ENCODE peak calls at places on chromosomes 16 and 17, in six cellular contexts. G is colonic mucosa; M is cardiac muscle cell; Y is stomach; E is iPS DF 6.9; X is CD4-positive, CD25-positive, alpha-beta regulatory T cell. S is an unnamed sample. For H3K4me1, the result is how much of the 10 kb centered on the place peaks cover.

GRCh38 chr17:32551186-32551955 is 64.6 kb downstream of the CDK5R1 start:
- DNase-seq in Y (no peak), M (peak), G (no peak), E (no peak), X (peak), S (no peak)

GRCh38 chr17:81520021-81520894 is 7.7 kb upstream of the ACTG1 start:
- DNase-seq in G (no peak), M (no peak), E (no peak), X (no peak), Y (no peak), S (no peak)

GRCh38 chr16:79943738-79944137 is 343.2 kb upstream of the MAF start:
- DNase-seq in G (no peak), Y (no peak), X (no peak), E (no peak), M (no peak), S (no peak)

GRCh38 chr17:70355185-70355584 is 185.9 kb downstream of the KCNJ2 start:
- DNase-seq in X (no peak), E (no peak), M (no peak), G (no peak), Y (no peak), S (no peak)

GRCh38 chr16:23026777-23027362 is 122.4 kb downstream of the USP31 start:
- DNase-seq in M (peak), E (no peak), Y (no peak), G (no peak), X (no peak), S (no peak)

GRCh38 chr16:26856271-26856670 is 210.5 kb upstream of the C16orf82 start:
- DNase-seq in Y (no peak), G (no peak), M (no peak), E (no peak), X (no peak), S (no peak)

GRCh38 chr16:745739-746138 is 4.9 kb upstream of the CIAO3 start:
- DNase-seq in Y (peak), M (no peak), G (no peak), X (no peak), E (no peak), S (no peak)

GRCh38 chr17:27386206-27387075 is 69.8 kb upstream of the KSR1 start:
- DNase-seq in G (no peak), X (no peak), E (no peak), Y (no peak), M (no peak), S (no peak)

GRCh38 chr17:34781571-34782108 is 179.6 kb downstream of the CCT6B start:
- DNase-seq in E (no peak), M (no peak), Y (no peak), G (no peak), X (no peak), S (no peak)

GRCh38 chr16:11296351-11296705 is 15.2 kb upstream of the PRM1 start:
- DNase-seq in M (no peak), Y (no peak), E (no peak), X (no peak), G (no peak), S (no peak)

GRCh38 chr17:45038771-45039634 is 12.4 kb downstream of the DCAKD start:
- DNase-seq in E (no peak), X (no peak), Y (no peak), M (peak), G (no peak), S (no peak)

GRCh38 chr16:1496464-1496863 is 3.3 kb downstream of the TELO2 start:
- DNase-seq in G (no peak), Y (no peak), M (no peak), X (no peak), E (no peak), S (no peak)

GRCh38 chr16:8806272-8806983 is 8.8 kb downstream of the PMM2 start:
- DNase-seq in M (no peak), E (no peak), G (no peak), Y (no peak), X (no peak), S (no peak)

GRCh38 chr16:11896776-11897175 is 19.0 kb downstream of the GSPT1 start:
- DNase-seq in Y (no peak), G (no peak), E (no peak), M (peak), X (no peak), S (no peak)

GRCh38 chr16:31357324-31358156 is 2.6 kb downstream of the ITGAX start:
- DNase-seq in M (no peak), X (peak), E (no peak), Y (no peak), G (no peak), S (no peak)

GRCh38 chr17:81608082-81608481 is 28.8 kb downstream of the NPLOC4 start:
- DNase-seq in E (no peak), G (no peak), Y (no peak), X (no peak), M (no peak), S (no peak)

GRCh38 chr16:30902070-30902972 is 5.9 kb downstream of the CTF1 start:
- DNase-seq in G (peak), M (peak), Y (peak), E (no peak), X (peak), S (peak)

GRCh38 chr17:61701978-61702377 is 111.0 kb upstream of the NACA2 start:
- DNase-seq in M (no peak), X (no peak), E (no peak), Y (no peak), G (no peak), S (no peak)

GRCh38 chr17:78990349-78991016 is 10.8 kb upstream of the LGALS3BP start:
- DNase-seq in E (no peak), G (no peak), M (no peak), X (no peak), Y (no peak), S (no peak)

GRCh38 chr16:74829637-74830036 is 55.0 kb upstream of the FA2H start:
- DNase-seq in M (peak), Y (no peak), G (no peak), E (no peak), X (no peak), S (no peak)

GRCh38 chr17:6178959-6179358 is 108.8 kb downstream of the WSCD1 start:
- DNase-seq in X (no peak), E (no peak), Y (no peak), G (no peak), M (peak), S (no peak)

GRCh38 chr16:72924918-72925630 is 122.9 kb downstream of the ZFHX3 start:
- DNase-seq in X (no peak), M (no peak), Y (peak), E (no peak), G (no peak), S (no peak)

GRCh38 chr17:40071720-40072480 is 9.1 kb downstream of the THRA start:
- DNase-seq in E (no peak), X (no peak), G (peak), M (peak), Y (peak), S (no peak)

GRCh38 chr17:5780476-5780875 is 196.2 kb upstream of the NLRP1 start:
- DNase-seq in Y (no peak), M (peak), X (no peak), G (no peak), E (no peak), S (no peak)

GRCh38 chr16:71669926-71670536 is 44.0 kb downstream of the MARVELD3 start:
- DNase-seq in G (no peak), Y (no peak), E (no peak), X (no peak), M (peak), S (no peak)

GRCh38 chr17:47301161-47301560 is 22.6 kb upstream of the EFCAB13 start:
- DNase-seq in G (no peak), X (peak), Y (no peak), M (no peak), E (no peak), S (no peak)

GRCh38 chr16:59385953-59386352 is 651.8 kb upstream of the GOT2 start:
- DNase-seq in E (no peak), X (no peak), G (no peak), Y (no peak), M (peak), S (no peak)

GRCh38 chr16:12295395-12295794 is 318.9 kb downstream of the SNX29 start:
- DNase-seq in Y (no peak), E (no peak), X (no peak), G (no peak), M (no peak), S (no peak)

GRCh38 chr17:46085522-46085921 is 86.5 kb downstream of the STH start:
- DNase-seq in Y (no peak), M (no peak), X (no peak), G (no peak), E (no peak), S (no peak)
- H3K4me3 ChIP-seq in Y (no peak), M (no peak), X (no peak), G (no peak), E (no peak), S (no peak)

GRCh38 chr16:56479469-56479868 is 28.1 kb downstream of the OGFOD1 start:
- DNase-seq in Y (no peak), E (no peak), G (no peak), M (no peak), X (no peak), S (no peak)
- H3K4me1 ChIP-seq in Y (under half), E (under half), G (under half), M (under half), X (under half), S (under half)

GRCh38 chr17:7988750-7989178 is 13.7 kb upstream of the GUCY2D start:
- DNase-seq in M (peak), E (no peak), Y (no peak), G (peak), X (peak), S (peak)

GRCh38 chr17:7987112-7987893 is 15.1 kb upstream of the GUCY2D start:
- DNase-seq in X (no peak), G (no peak), E (no peak), M (peak), Y (no peak), S (no peak)

GRCh38 chr17:7992516-7992915 is 9.9 kb upstream of the GUCY2D start:
- DNase-seq in M (no peak), X (no peak), E (no peak), G (no peak), Y (no peak), S (no peak)

GRCh38 chr17:7992924-7993323 is 9.5 kb upstream of the GUCY2D start:
- DNase-seq in E (no peak), G (no peak), X (no peak), Y (no peak), M (no peak), S (no peak)

GRCh38 chr17:7989781-7990655 is 12.4 kb upstream of the GUCY2D start:
- DNase-seq in M (peak), G (peak), X (peak), E (peak), Y (peak), S (peak)
- H3K27ac ChIP-seq in M (no peak), G (peak), X (peak), E (no peak), Y (peak), S (peak)

DNA sequence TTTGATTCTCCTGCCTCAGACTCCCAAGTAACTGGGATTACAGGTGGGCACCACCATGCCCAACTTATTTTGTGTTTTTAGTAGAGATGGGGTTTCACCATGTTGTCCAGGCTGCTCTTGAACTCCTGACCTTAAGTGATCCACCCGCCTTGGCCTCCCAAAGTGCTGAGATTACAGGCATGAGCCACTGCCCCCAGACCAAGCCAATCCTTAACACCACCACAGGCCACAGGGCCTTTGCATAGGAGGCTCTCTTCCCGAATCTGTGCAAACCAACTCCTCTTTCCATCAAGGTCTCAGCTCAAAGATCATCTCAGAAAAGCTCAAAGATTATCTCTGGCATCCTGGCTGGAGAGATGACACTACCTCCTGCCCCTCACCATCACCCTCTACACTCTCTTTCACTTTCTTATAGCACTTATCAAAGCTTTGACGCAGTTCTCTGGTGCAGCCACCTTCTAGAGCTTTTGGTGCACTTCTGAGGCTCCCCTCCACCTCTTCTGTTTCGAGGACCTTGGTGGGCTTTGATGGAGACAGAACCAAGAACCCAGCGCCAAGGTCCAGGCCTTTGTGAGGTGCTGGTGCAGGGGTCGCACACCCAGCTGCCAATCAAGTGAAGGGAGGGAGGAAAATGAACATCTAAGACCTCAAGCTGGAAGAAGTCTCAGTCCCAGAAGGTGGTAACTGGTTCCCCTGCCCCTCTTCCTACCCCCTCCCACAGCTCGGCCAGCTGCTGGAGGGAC is 23.2 kb upstream of the PHB1 start:
- DNase-seq in X (no peak), M (no peak), G (no peak), Y (no peak), E (no peak), S (no peak)
- H3K4me3 ChIP-seq in X (no peak), M (no peak), G (no peak), Y (no peak), E (no peak), S (no peak)

DNA sequence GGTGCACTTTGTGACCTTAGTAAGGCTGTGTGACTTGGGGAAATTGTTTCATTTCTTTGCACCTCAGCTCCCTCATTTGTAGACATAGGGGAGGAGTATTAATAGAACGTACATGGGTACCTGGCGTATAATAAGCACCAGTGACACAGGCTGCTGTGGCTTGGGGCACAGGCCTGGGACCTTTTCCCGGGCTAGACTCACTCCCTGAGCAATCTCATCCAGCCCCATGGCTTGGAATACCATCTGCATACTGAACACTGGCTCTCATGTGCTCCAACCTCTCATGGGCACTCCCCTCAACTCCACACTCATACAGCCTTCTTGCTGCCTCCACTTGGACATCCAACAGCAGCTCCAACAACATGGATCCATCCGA is 41.0 kb upstream of the MRPS23 start:
- DNase-seq in G (no peak), E (no peak), Y (no peak), M (no peak), X (no peak), S (no peak)
- H3K4me1 ChIP-seq in G (under half), E (under half), Y (half or more), M (under half), X (under half), S (under half)

GRCh38 chr17:77325537-77325825 is 184.7 kb downstream of the SEC14L1 start:
- DNase-seq in M (no peak), X (no peak), E (no peak), Y (no peak), G (no peak), S (no peak)

GRCh38 chr17:77327181-77327565 is 186.4 kb downstream of the SEC14L1 start:
- DNase-seq in G (no peak), Y (peak), M (no peak), X (no peak), E (no peak), S (no peak)

GRCh38 chr17:77326636-77327035 is 185.9 kb downstream of the SEC14L1 start:
- DNase-seq in G (peak), X (no peak), Y (peak), E (no peak), M (no peak), S (no peak)

GRCh38 chr17:77324227-77324626 is 183.5 kb downstream of the SEC14L1 start:
- DNase-seq in E (no peak), G (peak), Y (peak), M (no peak), X (no peak), S (no peak)

DNA sequence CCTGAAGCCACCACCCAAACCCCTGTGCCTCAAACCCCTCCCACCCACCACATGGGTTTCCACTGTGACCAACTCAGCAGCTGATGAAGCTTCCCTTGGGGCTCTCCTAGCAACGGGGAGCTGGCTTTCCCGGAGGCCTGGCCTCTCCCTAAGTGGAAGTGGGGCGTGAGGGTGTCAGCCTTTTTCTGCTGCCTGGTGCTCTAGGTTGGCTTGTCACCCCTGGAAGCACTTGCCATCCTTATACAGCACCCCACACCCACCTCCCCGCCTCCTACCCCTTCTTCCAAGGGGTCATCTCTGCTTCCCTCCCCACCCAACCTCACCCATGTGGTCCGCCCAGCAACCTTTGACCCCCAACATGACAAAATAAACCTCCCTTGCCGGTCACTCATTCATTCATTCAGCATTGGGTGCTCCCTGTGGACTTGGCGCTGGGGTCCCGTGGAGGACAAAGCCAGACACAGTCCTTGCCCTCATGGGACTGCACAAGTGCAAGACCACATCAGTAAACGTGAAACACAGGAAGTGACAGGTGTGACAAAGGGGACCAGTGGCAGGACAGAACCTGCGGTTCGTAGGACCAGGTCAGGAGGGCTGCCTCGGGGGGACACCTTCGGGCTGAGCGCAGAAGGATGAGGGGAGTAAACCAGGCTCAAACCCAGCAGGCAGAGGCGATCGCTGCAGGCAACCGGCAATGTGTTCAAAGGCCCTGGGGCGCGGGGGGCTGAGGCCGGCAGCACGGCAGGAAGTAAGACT is 185.2 kb downstream of the SEC14L1 start:
- DNase-seq in G (peak), X (peak), E (no peak), M (no peak), Y (peak), S (no peak)
- H3K27ac ChIP-seq in G (peak), X (no peak), E (no peak), M (no peak), Y (peak), S (peak)

GRCh38 chr16:57799619-57800212 is 2.6 kb downstream of the KIFC3 start:
- DNase-seq in Y (no peak), E (no peak), G (no peak), X (no peak), M (no peak), S (no peak)

GRCh38 chr16:57801098-57801855 is 1.0 kb downstream of the KIFC3 start:
- DNase-seq in X (no peak), E (no peak), G (no peak), Y (no peak), M (peak), S (no peak)

GRCh38 chr16:57798953-57799618 is 3.2 kb downstream of the KIFC3 start:
- DNase-seq in Y (peak), X (no peak), E (no peak), G (no peak), M (no peak), S (no peak)

GRCh38 chr16:57801856-57802634 is at the start of gene KIFC3:
- DNase-seq in E (no peak), M (peak), G (peak), X (peak), Y (peak), S (peak)

GRCh38 chr16:57800213-57801097 is 1.8 kb downstream of the KIFC3 start:
- DNase-seq in G (no peak), X (no peak), Y (peak), M (no peak), E (no peak), S (no peak)
- H3K4me3 ChIP-seq in G (no peak), X (no peak), Y (no peak), M (no peak), E (no peak), S (no peak)

GRCh38 chr16:66057056-66057455 is 309.4 kb upstream of the CDH5 start:
- DNase-seq in X (no peak), E (no peak), M (no peak), Y (no peak), G (peak), S (no peak)
- H3K4me1 ChIP-seq in X (under half), E (under half), M (under half), Y (under half), G (under half), S (under half)

DNA sequence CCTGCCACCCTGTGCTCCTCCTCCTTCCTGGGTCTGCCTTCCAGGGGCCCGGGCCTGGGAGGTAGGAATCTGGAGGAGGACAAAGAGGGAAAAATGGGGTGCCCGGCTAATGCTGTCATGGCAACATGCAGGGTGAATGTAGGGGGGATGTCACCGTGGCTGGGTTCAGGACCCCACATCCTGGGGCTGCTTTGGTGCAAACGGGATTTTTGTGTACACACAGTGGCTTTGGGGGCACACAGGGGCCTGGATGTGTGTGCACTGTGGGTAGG is 37.0 kb upstream of the CDC42EP4 start:
- DNase-seq in Y (no peak), E (no peak), M (no peak), X (no peak), G (no peak), S (no peak)
- H3K27ac ChIP-seq in Y (peak), E (no peak), M (no peak), X (no peak), G (peak), S (no peak)

DNA sequence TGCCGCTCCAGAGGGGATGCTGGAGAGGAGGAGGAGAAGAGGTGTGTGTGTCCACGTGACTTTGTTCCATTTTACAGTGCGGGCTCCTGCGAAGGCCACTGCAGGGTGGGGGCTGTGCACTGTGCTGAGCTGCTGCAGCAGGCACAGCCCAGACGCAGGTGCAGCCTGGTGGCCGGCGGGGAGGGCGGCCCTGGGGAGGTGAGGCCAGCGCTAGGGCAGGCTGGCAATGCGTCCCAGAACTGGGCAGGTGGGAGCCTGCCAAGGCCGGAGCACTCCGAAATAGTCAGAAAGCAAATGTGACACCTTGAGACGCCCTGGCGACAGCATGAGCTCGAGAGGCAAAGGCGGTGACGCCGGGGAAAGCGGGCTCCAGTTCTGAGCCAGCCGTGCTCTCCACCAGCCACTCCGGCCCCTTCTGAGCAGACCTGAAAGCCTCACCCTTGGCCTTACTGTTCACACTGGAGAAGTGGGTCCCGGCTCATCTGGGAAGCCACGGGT is 29.7 kb downstream of the CIBAR2 start:
- DNase-seq in Y (no peak), G (no peak), M (no peak), E (no peak), X (no peak), S (no peak)
- H3K4me3 ChIP-seq in Y (no peak), G (no peak), M (no peak), E (no peak), X (no peak), S (no peak)